ENCODE peak calls at places on chromosomes 2 and 18, in seven cellular contexts. One of them, this sample, is unnamed.

GRCh38 chr18:37524139-37524538 is 41.5 kb downstream of the CELF4 start:
- DNase-seq in SK-N-SH: no peak
- DNase-seq in K562: no peak
- DNase-seq in HCT116: no peak
- DNase-seq in endothelial cell of umbilical vein: no peak
- DNase-seq in HepG2: no peak
- DNase-seq in GM12878: no peak
- DNase-seq in this sample: no peak

GRCh38 chr2:99982744-99983143 is 159.6 kb downstream of the AFF3 start:
- DNase-seq in SK-N-SH: no peak
- DNase-seq in K562: no peak
- DNase-seq in HCT116: no peak
- DNase-seq in endothelial cell of umbilical vein: no peak
- DNase-seq in HepG2: no peak
- DNase-seq in GM12878: no peak
- DNase-seq in this sample: no peak

GRCh38 chr2:160308476-160308875 is 108.4 kb upstream of the ITGB6 start:
- DNase-seq in SK-N-SH: no peak
- DNase-seq in K562: no peak
- DNase-seq in HCT116: no peak
- DNase-seq in endothelial cell of umbilical vein: no peak
- DNase-seq in HepG2: no peak
- DNase-seq in GM12878: no peak
- DNase-seq in this sample: no peak

GRCh38 chr18:68494802-68495560 is 219.9 kb downstream of the TMX3 start:
- DNase-seq in SK-N-SH: no peak
- DNase-seq in K562: no peak
- DNase-seq in HCT116: no peak
- DNase-seq in endothelial cell of umbilical vein: no peak
- DNase-seq in HepG2: no peak
- DNase-seq in GM12878: no peak
- DNase-seq in this sample: no peak

GRCh38 chr2:232525796-232526195 is at the start of gene CHRND:
- DNase-seq in SK-N-SH: peak
- DNase-seq in K562: no peak
- DNase-seq in HCT116: no peak
- DNase-seq in endothelial cell of umbilical vein: no peak
- DNase-seq in HepG2: peak
- DNase-seq in GM12878: no peak
- DNase-seq in this sample: no peak

GRCh38 chr2:56191617-56192016 is 7.8 kb downstream of the CCDC85A start:
- DNase-seq in SK-N-SH: no peak
- DNase-seq in K562: no peak
- DNase-seq in HCT116: peak
- DNase-seq in endothelial cell of umbilical vein: peak
- DNase-seq in HepG2: peak
- DNase-seq in GM12878: no peak
- DNase-seq in this sample: no peak

GRCh38 chr2:26493631-26494030 is 15.7 kb upstream of the OTOF start:
- DNase-seq in SK-N-SH: no peak
- DNase-seq in K562: no peak
- DNase-seq in HCT116: no peak
- DNase-seq in endothelial cell of umbilical vein: no peak
- DNase-seq in HepG2: no peak
- DNase-seq in GM12878: no peak
- DNase-seq in this sample: no peak

GRCh38 chr2:30786923-30787685 is 20.1 kb downstream of the CAPN13 start:
- DNase-seq in SK-N-SH: no peak
- DNase-seq in K562: no peak
- DNase-seq in HCT116: no peak
- DNase-seq in endothelial cell of umbilical vein: no peak
- DNase-seq in HepG2: no peak
- DNase-seq in GM12878: no peak
- DNase-seq in this sample: no peak

GRCh38 chr2:176187306-176188217 is 906 bp upstream of the HOXD1 start:
- DNase-seq in SK-N-SH: peak
- DNase-seq in K562: no peak
- DNase-seq in HCT116: no peak
- DNase-seq in endothelial cell of umbilical vein: peak
- DNase-seq in HepG2: peak
- DNase-seq in GM12878: no peak
- DNase-seq in this sample: no peak

GRCh38 chr18:76491436-76491800 is 3.6 kb downstream of the ZNF516 start:
- DNase-seq in SK-N-SH: peak
- DNase-seq in K562: peak
- DNase-seq in HCT116: no peak
- DNase-seq in endothelial cell of umbilical vein: no peak
- DNase-seq in HepG2: peak
- DNase-seq in GM12878: no peak
- DNase-seq in this sample: no peak

GRCh38 chr2:24456610-24457556 is 34.2 kb upstream of the NCOA1 start:
- DNase-seq in SK-N-SH: no peak
- DNase-seq in K562: peak
- DNase-seq in HCT116: peak
- DNase-seq in endothelial cell of umbilical vein: peak
- DNase-seq in HepG2: no peak
- DNase-seq in GM12878: no peak
- DNase-seq in this sample: no peak

GRCh38 chr2:42854207-42854818 is 61.9 kb upstream of the HAAO start:
- DNase-seq in SK-N-SH: no peak
- DNase-seq in K562: no peak
- DNase-seq in HCT116: no peak
- DNase-seq in endothelial cell of umbilical vein: no peak
- DNase-seq in HepG2: peak
- DNase-seq in GM12878: no peak
- DNase-seq in this sample: no peak

GRCh38 chr2:84458436-84459027 is 548 bp downstream of the SUCLG1 start:
- DNase-seq in SK-N-SH: peak
- DNase-seq in K562: peak
- DNase-seq in HCT116: no peak
- DNase-seq in endothelial cell of umbilical vein: peak
- DNase-seq in HepG2: peak
- DNase-seq in GM12878: no peak
- DNase-seq in this sample: no peak

GRCh38 chr2:199896617-199897016 is 14.5 kb upstream of the C2orf69 start:
- DNase-seq in SK-N-SH: no peak
- DNase-seq in K562: no peak
- DNase-seq in HCT116: no peak
- DNase-seq in endothelial cell of umbilical vein: no peak
- DNase-seq in HepG2: no peak
- DNase-seq in GM12878: no peak
- DNase-seq in this sample: no peak

GRCh38 chr2:200585730-200586643 is at the start of gene AOX1:
- DNase-seq in SK-N-SH: peak
- DNase-seq in K562: no peak
- DNase-seq in HCT116: no peak
- DNase-seq in endothelial cell of umbilical vein: peak
- DNase-seq in HepG2: peak
- DNase-seq in GM12878: no peak
- DNase-seq in this sample: no peak

GRCh38 chr2:203591642-203592041 is 56.5 kb upstream of the RAPH1 start:
- DNase-seq in SK-N-SH: no peak
- DNase-seq in K562: no peak
- DNase-seq in HCT116: no peak
- DNase-seq in endothelial cell of umbilical vein: no peak
- DNase-seq in HepG2: no peak
- DNase-seq in GM12878: no peak
- DNase-seq in this sample: no peak

GRCh38 chr2:206378835-206379234 is 64.5 kb upstream of the ADAM23 start:
- DNase-seq in SK-N-SH: no peak
- DNase-seq in K562: no peak
- DNase-seq in HCT116: no peak
- DNase-seq in endothelial cell of umbilical vein: no peak
- DNase-seq in HepG2: no peak
- DNase-seq in GM12878: no peak
- DNase-seq in this sample: no peak

GRCh38 chr18:13136056-13136688 is 82.4 kb upstream of the LDLRAD4 start:
- DNase-seq in SK-N-SH: no peak
- DNase-seq in K562: no peak
- DNase-seq in HCT116: no peak
- DNase-seq in endothelial cell of umbilical vein: no peak
- DNase-seq in HepG2: no peak
- DNase-seq in GM12878: no peak
- DNase-seq in this sample: no peak

GRCh38 chr2:27915191-27915590 is 24.7 kb downstream of the BABAM2 start:
- DNase-seq in SK-N-SH: no peak
- DNase-seq in K562: no peak
- DNase-seq in HCT116: no peak
- DNase-seq in endothelial cell of umbilical vein: no peak
- DNase-seq in HepG2: no peak
- DNase-seq in GM12878: no peak
- DNase-seq in this sample: no peak

GRCh38 chr2:45354776-45355175 is 256.3 kb downstream of the SRBD1 start:
- DNase-seq in SK-N-SH: no peak
- DNase-seq in K562: no peak
- DNase-seq in HCT116: no peak
- DNase-seq in endothelial cell of umbilical vein: no peak
- DNase-seq in HepG2: no peak
- DNase-seq in GM12878: no peak
- DNase-seq in this sample: no peak

DNA sequence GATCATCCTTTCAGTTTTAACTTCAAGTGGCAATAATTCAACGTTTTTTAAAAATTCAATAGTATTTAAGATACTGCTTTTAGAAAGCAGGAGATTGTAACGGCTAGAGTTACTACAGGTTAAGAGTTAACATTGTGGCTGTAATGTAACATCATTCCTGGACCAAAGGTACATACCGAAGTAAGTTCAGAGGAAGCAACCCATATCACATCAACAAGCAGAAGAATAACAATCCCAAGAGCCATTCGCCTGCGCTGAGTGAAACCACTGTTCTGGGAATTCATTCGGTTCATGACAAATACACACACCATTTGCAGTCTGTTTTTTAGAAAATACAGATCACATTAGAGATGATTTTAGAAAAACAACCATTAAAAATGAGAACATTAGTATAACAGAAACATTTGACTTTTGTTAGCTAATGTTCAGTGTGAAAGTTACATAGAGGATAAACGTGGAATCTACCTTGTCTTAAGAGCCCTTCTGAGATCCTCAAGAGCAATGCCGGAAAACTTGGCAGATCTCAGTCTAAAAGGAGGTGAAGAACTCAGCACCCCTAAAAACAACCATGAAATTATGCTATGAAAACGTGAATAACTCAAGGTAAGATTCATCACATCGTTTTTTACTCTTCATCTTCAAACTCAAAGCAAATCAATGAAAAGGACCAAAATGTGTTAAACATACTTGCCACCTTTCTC is 1.3 kb downstream of the SLC35F5 start:
- DNase-seq in SK-N-SH: no peak
- DNase-seq in K562: no peak
- DNase-seq in HCT116: no peak
- DNase-seq in endothelial cell of umbilical vein: peak
- DNase-seq in HepG2: peak
- DNase-seq in GM12878: no peak
- DNase-seq in this sample: no peak
- H3K9ac ChIP-seq in SK-N-SH: peak
- H3K9ac ChIP-seq in K562: peak
- H3K9ac ChIP-seq in HCT116: peak
- H3K9ac ChIP-seq in endothelial cell of umbilical vein: peak
- H3K9ac ChIP-seq in HepG2: peak
- H3K9ac ChIP-seq in GM12878: peak
- H3K9ac ChIP-seq in this sample: peak

GRCh38 chr2:33158482-33159003 is 211.8 kb downstream of the LTBP1 start:
- DNase-seq in SK-N-SH: no peak
- DNase-seq in K562: no peak
- DNase-seq in HCT116: no peak
- DNase-seq in endothelial cell of umbilical vein: peak
- DNase-seq in HepG2: no peak
- DNase-seq in GM12878: no peak
- DNase-seq in this sample: no peak

DNA sequence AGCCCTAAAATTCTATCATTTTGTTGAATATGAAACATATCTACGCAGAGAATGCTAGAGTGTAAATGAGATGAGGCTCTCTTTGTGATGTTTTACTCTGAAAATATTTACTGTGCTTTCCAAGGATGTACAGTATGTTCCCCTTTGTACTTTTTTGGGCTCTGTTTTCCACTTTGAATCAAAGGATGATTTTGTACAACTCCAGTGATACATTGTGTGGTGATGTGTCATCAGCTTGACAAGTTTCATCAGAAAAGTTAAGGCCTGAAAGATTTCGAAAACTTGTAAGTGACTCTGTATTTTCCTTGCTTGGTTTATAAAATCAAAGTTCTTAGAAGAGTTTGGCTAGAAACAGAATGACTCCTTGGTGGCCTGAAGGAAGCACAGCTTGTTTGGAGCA is 206.3 kb downstream of the LTBP1 start:
- DNase-seq in SK-N-SH: no peak
- DNase-seq in K562: no peak
- DNase-seq in HCT116: no peak
- DNase-seq in endothelial cell of umbilical vein: no peak
- DNase-seq in HepG2: no peak
- DNase-seq in GM12878: no peak
- DNase-seq in this sample: no peak
- H3K4me3 ChIP-seq in SK-N-SH: no peak
- H3K4me3 ChIP-seq in K562: no peak
- H3K4me3 ChIP-seq in HCT116: no peak
- H3K4me3 ChIP-seq in endothelial cell of umbilical vein: no peak
- H3K4me3 ChIP-seq in HepG2: no peak
- H3K4me3 ChIP-seq in GM12878: no peak
- H3K4me3 ChIP-seq in this sample: no peak

GRCh38 chr2:121408641-121409040 is 122.0 kb upstream of the RNU4ATAC start:
- DNase-seq in SK-N-SH: no peak
- DNase-seq in K562: no peak
- DNase-seq in HCT116: no peak
- DNase-seq in endothelial cell of umbilical vein: peak
- DNase-seq in HepG2: no peak
- DNase-seq in GM12878: no peak
- DNase-seq in this sample: no peak
- TF ChIP-seq POLR2AphosphoS5 in SK-N-SH: no peak
- TF ChIP-seq POLR2AphosphoS5 in K562: no peak
- TF ChIP-seq POLR2AphosphoS5 in HCT116: no peak
- TF ChIP-seq POLR2AphosphoS5 in endothelial cell of umbilical vein: no peak
- TF ChIP-seq POLR2AphosphoS5 in HepG2: no peak
- TF ChIP-seq POLR2AphosphoS5 in GM12878: no peak
- TF ChIP-seq POLR2AphosphoS5 in this sample: no peak

DNA sequence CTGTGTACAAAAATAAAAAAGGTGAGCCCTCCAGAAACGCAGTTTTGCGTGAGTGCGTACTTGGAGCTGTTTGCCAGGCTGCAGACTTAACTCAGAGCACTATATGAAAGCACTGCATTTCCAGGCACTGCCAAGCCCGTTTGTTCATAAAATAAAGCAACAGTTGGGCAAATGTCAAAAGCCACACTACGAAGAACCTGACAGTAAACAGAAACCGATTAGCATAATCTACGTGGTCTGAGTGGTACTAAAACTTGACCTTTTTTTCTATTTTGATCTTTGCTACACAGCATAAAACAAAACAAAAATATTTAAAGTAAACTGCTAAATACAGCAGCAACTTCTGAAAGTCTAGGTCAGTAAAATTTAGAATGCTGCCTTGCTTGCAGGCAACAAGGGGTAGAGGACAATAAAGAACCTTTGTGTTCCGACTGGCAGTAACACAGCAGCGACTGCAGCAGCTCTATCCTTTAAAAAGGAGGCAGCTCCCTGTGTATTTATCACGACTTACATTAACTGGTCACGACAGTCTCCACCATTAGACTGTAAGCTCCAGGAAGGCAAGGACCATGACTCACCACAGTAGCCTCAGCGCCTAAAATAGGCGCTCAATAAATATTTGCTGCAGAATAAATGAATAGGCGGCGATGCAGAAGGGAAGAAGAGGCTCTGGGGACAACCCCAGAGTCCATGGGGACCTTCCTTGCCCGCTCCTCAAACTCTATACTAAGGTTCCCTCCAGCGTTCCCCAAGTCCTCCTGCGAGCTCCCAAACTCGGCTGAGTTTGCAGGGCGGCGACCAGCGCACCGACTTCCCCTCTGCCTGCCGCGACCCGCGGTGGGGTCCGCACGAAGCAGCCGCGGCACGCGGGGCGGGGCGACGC is 925 bp downstream of the SS18 start:
- DNase-seq in SK-N-SH: peak
- DNase-seq in K562: no peak
- DNase-seq in HCT116: no peak
- DNase-seq in endothelial cell of umbilical vein: peak
- DNase-seq in HepG2: peak
- DNase-seq in GM12878: no peak
- DNase-seq in this sample: no peak
- H3K9ac ChIP-seq in SK-N-SH: peak
- H3K9ac ChIP-seq in K562: peak
- H3K9ac ChIP-seq in HCT116: peak
- H3K9ac ChIP-seq in endothelial cell of umbilical vein: peak
- H3K9ac ChIP-seq in HepG2: peak
- H3K9ac ChIP-seq in GM12878: peak
- H3K9ac ChIP-seq in this sample: peak

This sample was measured in SK-N-MC.